ENCODE peak calls at places on chromosome 10, in ten cellular contexts. J, H, T, A, B, K, F, O, X and U are unnamed samples.

GRCh38 chr10:104333037-104333727 is 5.1 kb downstream of the ITPRIP start:
- DNase-seq in J (peak), H (no peak), T (peak), A (peak), B (no peak), K (peak), F (no peak), O (no peak), X (no peak), U (no peak)

GRCh38 chr10:25050402-25050801 is 34.0 kb downstream of the THNSL1 start:
- DNase-seq in J (no peak), H (no peak), T (no peak), A (no peak), B (no peak), K (no peak), F (no peak), O (no peak), X (no peak), U (no peak)

GRCh38 chr10:125009580-125010235 is 67.8 kb downstream of the ZRANB1 start:
- DNase-seq in J (no peak), H (no peak), T (no peak), A (no peak), B (no peak), K (no peak), F (no peak), O (peak), X (no peak), U (no peak)

GRCh38 chr10:48247680-48248079 is 26.8 kb downstream of the FRMPD2 start:
- DNase-seq in J (no peak), H (no peak), T (no peak), A (peak), B (no peak), K (no peak), F (no peak), O (no peak), X (no peak), U (no peak)

GRCh38 chr10:11236234-11236633 is 218.6 kb downstream of the CELF2 start:
- DNase-seq in J (peak), H (no peak), T (peak), A (no peak), B (no peak), K (no peak), F (no peak), O (no peak), X (no peak), U (no peak)

GRCh38 chr10:79304479-79305087 is 42.7 kb upstream of the PPIF start:
- DNase-seq in J (no peak), H (no peak), T (no peak), A (no peak), B (no peak), K (no peak), F (no peak), O (no peak), X (no peak), U (no peak)

GRCh38 chr10:7478727-7479457 is 68.1 kb upstream of the SFMBT2 start:
- DNase-seq in J (no peak), H (no peak), T (no peak), A (no peak), B (no peak), K (no peak), F (no peak), O (no peak), X (no peak), U (no peak)

GRCh38 chr10:117259279-117259678 is 18.4 kb downstream of the SLC18A2 start:
- DNase-seq in J (no peak), H (no peak), T (no peak), A (no peak), B (no peak), K (no peak), F (no peak), O (no peak), X (no peak), U (no peak)

GRCh38 chr10:116952729-116953128 is 52.3 kb downstream of the SHTN1 start:
- DNase-seq in J (no peak), H (no peak), T (no peak), A (no peak), B (no peak), K (no peak), F (no peak), O (no peak), X (no peak), U (no peak)

GRCh38 chr10:101938316-101939272 is 95.0 kb upstream of the KCNIP2 start:
- DNase-seq in J (no peak), H (no peak), T (no peak), A (no peak), B (peak), K (no peak), F (no peak), O (no peak), X (no peak), U (no peak)

GRCh38 chr10:79081353-79082034 is 12.7 kb downstream of the ZMIZ1 start:
- DNase-seq in J (no peak), H (no peak), T (no peak), A (no peak), B (peak), K (no peak), F (no peak), O (peak), X (no peak), U (no peak)

GRCh38 chr10:63123963-63124362 is 9.2 kb upstream of the NRBF2 start:
- DNase-seq in J (no peak), H (no peak), T (no peak), A (peak), B (no peak), K (no peak), F (no peak), O (no peak), X (no peak), U (no peak)

GRCh38 chr10:18164771-18165361 is 24.6 kb downstream of the CACNB2 start:
- DNase-seq in J (no peak), H (no peak), T (no peak), A (no peak), B (peak), K (no peak), F (no peak), O (no peak), X (no peak), U (no peak)

GRCh38 chr10:70893227-70894006 is 5.1 kb upstream of the PCBD1 start:
- DNase-seq in J (no peak), H (no peak), T (no peak), A (peak), B (no peak), K (no peak), F (no peak), O (no peak), X (peak), U (no peak)

GRCh38 chr10:42970451-42971250 is 106.2 kb upstream of the RET start:
- DNase-seq in J (no peak), H (no peak), T (no peak), A (peak), B (no peak), K (no peak), F (no peak), O (peak), X (peak), U (no peak)

GRCh38 chr10:17795807-17796596 is 13.1 kb upstream of the MRC1 start:
- DNase-seq in J (no peak), H (no peak), T (no peak), A (no peak), B (no peak), K (no peak), F (no peak), O (no peak), X (no peak), U (no peak)